ENCODE peak calls at places on chromosomes 3 and 15, in five cellular contexts. V, B, F, P and N are unnamed samples.

GRCh38 chr3:65619391-65620298 is 419.1 kb downstream of the MAGI1 start:
- DNase-seq in P (no peak), V (no peak), B (no peak), F (no peak), N (peak; percentile 52)

GRCh38 chr3:53495518-53496501 is 1.4 kb downstream of the CACNA1D start:
- DNase-seq in B (no peak), P (peak; percentile 72), V (no peak), F (no peak), N (peak; percentile 58)

GRCh38 chr15:44719293-44719999 is 8.1 kb downstream of the B2M start:
- DNase-seq in F (peak; percentile 91), P (no peak), B (peak; percentile 13), V (peak; percentile 29), N (peak; percentile 33)

GRCh38 chr15:36784717-36785116 is 205.3 kb downstream of the CDIN1 start:
- DNase-seq in P (no peak), B (no peak), V (no peak), F (no peak), N (no peak)

GRCh38 chr3:52056521-52056967 is at the start of gene DUSP7:
- DNase-seq in P (peak; percentile 76), B (peak; percentile 74), V (no peak), F (no peak), N (peak; percentile 72)

GRCh38 chr3:146577662-146578061 is 27.5 kb downstream of the PLSCR5 start:
- DNase-seq in B (no peak), P (no peak), F (no peak), V (peak; percentile 39), N (peak; percentile 53)

GRCh38 chr15:52227456-52227855 is 36.3 kb upstream of the GNB5 start:
- DNase-seq in F (peak; percentile 66), B (peak; percentile 72), V (peak; percentile 57), P (peak; percentile 67), N (peak; percentile 92)

GRCh38 chr3:55191911-55192787 is 264.3 kb upstream of the LRTM1 start:
- DNase-seq in F (no peak), V (no peak), B (no peak), P (no peak), N (no peak)

GRCh38 chr3:159947220-159947619 is 41.4 kb upstream of the IL12A start:
- DNase-seq in B (no peak), P (no peak), V (no peak), F (no peak), N (no peak)

GRCh38 chr3:58864480-58864879 is 185.3 kb downstream of the CFAP20DC start:
- DNase-seq in V (no peak), F (no peak), P (no peak), B (no peak), N (no peak)

GRCh38 chr3:58858126-58858525 is 191.6 kb upstream of the FAM3D start:
- DNase-seq in V (no peak), B (no peak), P (no peak), F (no peak), N (no peak)

GRCh38 chr3:58866079-58866478 is 183.7 kb downstream of the CFAP20DC start:
- DNase-seq in F (no peak), P (no peak), V (no peak), B (no peak), N (peak; percentile 25)

GRCh38 chr3:58857423-58857822 is 190.8 kb upstream of the FAM3D start:
- DNase-seq in V (no peak), P (no peak), B (no peak), F (no peak), N (no peak)

DNA sequence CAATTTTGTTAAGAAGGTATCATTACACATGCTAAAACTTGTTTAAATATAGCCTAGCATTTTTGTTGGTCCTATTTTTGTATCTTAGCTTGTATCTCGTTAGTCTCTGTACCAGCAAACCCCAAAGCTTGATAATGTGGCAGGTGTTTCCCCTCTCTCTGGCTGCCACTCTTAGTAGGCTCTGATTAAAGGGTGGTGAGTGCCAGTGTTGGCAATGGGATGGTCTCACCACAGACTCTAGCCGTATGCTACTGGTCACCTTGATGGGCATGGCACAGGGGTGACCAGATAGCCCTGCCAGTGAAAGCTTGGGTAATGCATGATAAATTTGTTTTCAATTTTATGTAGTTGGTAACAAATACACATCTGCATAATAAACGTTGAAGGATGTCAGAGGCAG is 188.3 kb downstream of the CFAP20DC start:
- DNase-seq in F (no peak), P (no peak), V (no peak), B (no peak), N (no peak)
- H3K4me2 ChIP-seq in F (no peak overlapping the region), P (no peak overlapping the region), V (no peak overlapping the region), B (no peak overlapping the region), N (no peak overlapping the region)

DNA sequence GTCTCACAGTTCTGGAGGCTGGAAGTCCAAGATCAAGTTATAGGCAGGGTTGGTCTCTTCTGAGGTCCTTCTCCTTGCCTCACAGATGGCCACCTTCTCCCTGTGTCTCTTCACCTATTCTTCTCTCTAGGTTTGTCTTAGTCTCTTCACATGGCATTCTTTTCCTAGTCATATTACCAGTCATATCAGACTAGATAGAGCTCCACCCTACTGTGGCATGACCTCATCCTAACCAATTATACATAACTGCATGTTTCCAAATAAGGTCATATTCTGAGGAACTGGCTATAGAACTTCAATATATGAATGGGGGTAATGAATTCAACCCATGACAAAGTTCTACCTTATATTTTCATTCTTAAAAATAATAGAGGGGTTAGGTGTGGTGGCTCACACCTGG is 196.4 kb upstream of the UBE3A start:
- DNase-seq in P (no peak), B (no peak), F (no peak), V (no peak), N (no peak)
- TF ChIP-seq CREB1 in P (no peak), B (no peak), F (no peak), V (no peak), N (no peak)

GRCh38 chr15:60918234-60918964 is 310.7 kb downstream of the RORA start:
- DNase-seq in B (no peak), V (no peak), P (no peak), F (no peak), N (no peak)
- H2AFZ ChIP-seq in B (no peak overlapping the region), V (no peak overlapping the region), P (no peak overlapping the region), F (no peak overlapping the region), N (no peak overlapping the region)

DNA sequence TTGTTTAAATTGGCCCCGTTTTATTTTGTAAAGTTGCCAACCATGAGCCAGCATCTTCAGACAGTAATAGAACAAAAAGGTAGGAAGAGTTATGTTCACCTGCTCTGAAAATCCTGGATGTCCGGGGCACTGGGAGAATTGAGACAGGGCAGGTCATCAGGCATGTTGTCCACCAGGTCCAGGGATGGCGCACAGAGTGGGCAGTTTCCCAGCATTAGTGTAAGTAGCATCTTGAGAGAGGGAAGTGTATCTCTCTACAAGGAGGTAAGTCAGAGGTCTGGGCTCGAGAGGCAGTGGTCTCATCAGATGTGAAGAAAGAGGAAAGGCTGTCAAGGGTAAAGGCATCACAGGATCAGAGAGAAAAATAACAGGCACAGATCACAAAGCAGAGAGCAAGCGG is 339.4 kb downstream of the CLSTN2 start:
- DNase-seq in V (no peak), P (no peak), F (no peak), B (no peak), N (no peak)
- H3K4me2 ChIP-seq in V (no peak overlapping the region), P (no peak overlapping the region), F (no peak overlapping the region), B (no peak overlapping the region), N (no peak overlapping the region)

GRCh38 chr3:64541803-64542202 is 146.0 kb downstream of the ADAMTS9 start:
- DNase-seq in F (no peak), B (no peak), P (no peak), V (no peak), N (no peak)

GRCh38 chr3:64533565-64534317 is 154.1 kb downstream of the ADAMTS9 start:
- DNase-seq in F (peak; percentile 7), P (peak; percentile 90), B (peak; percentile 67), V (peak; percentile 64), N (peak; percentile 96)

GRCh38 chr3:64539451-64540196 is 148.2 kb downstream of the ADAMTS9 start:
- DNase-seq in B (no peak), V (no peak), F (no peak), P (no peak), N (no peak)
- TF ChIP-seq CREB1 in B (no peak), V (no peak), F (no peak), P (no peak), N (no peak)

GRCh38 chr15:31270767-31271166 is 55.9 kb upstream of the KLF13 start:
- DNase-seq in F (no peak), V (no peak), P (peak; percentile 62), B (peak; percentile 28), N (peak; percentile 78)
- H2AFZ ChIP-seq in F (no peak overlapping the region), V (no peak overlapping the region), P (peak overlapping the region; percentile 95), B (peak overlapping the region; percentile 44), N (no peak overlapping the region)

GRCh38 chr3:129547241-129547640 is 4.3 kb downstream of the H1-8 start:
- DNase-seq in P (no peak), V (no peak), B (no peak), F (no peak), N (no peak)
- H3K4me2 ChIP-seq in P (no peak overlapping the region), V (no peak overlapping the region), B (no peak overlapping the region), F (no peak overlapping the region), N (no peak overlapping the region)

DNA sequence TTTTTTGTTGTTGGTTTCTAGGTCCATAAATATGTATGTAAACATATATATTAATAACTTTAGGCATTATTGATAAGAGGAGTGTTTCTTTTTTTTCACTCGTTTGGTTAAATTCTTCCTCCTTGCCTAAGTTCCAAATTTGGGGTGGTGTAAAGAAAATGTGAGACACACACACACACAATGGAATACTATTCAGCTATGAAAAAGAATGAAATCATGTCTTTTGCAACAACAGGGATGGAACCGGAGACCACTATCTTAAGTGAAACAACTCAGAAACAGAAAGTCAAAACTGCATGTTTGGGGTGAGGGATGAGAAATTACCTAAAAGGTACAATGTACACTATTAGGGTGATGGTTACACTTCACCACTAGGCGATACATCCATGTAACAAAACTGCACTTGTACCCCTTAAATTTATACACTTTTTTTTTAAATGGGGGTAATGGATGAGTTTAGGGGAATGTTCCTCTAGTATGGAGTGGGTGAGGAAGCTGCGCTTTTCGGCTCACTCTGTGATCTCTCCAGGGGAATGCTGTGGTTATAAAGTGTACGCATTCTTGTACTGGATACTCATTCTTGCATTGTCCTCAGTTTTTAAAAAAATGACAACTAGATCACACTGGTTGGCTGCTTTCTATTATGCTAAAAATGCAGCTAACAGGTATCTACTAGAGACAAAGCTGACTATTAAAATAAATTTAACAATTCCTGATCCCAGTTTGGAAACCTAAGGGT is 50.8 kb upstream of the PPARG start:
- DNase-seq in P (no peak), F (no peak), B (no peak), V (no peak), N (no peak)
- TF ChIP-seq CREB1 in P (no peak), F (no peak), B (no peak), V (no peak), N (no peak)

DNA sequence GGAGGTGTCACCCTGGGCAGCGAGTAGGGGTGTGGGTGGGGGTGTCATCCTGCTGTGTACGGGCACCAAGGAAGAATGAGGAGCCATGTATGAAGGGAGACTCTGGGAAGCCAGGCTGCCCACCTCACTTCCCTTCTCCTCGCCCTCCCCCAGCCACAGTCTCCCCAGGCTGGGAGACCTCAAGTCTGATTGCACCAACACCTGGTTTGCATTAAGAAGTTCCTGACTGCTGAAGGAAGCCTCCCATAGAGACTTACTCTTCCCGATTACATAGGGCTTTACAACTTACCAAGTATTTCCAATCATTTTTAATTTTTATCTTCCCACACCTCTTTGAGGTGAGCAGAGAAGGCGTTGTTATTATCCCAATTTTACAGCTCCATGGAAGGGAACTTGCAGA is 29.5 kb upstream of the SMAD3 start:
- DNase-seq in B (no peak), P (no peak), F (no peak), V (no peak), N (no peak)
- H2AFZ ChIP-seq in B (no peak overlapping the region), P (no peak overlapping the region), F (no peak overlapping the region), V (no peak overlapping the region), N (no peak overlapping the region)